ENCODE peak calls at places on chromosomes 4 and X, in eight cellular contexts. D, E, C, J, F, V, Z and I are unnamed samples.

GRCh38 chrX:37405954-37406353 is 56.8 kb downstream of the PRRG1 start:
- DNase-seq in D (no peak), E (no peak), C (no peak), J (no peak), F (no peak), V (peak), Z (no peak), I (no peak)

GRCh38 chrX:47540754-47541538 is 20.1 kb upstream of the ARAF start:
- DNase-seq in D (peak), E (no peak), C (peak), J (peak), F (peak), V (peak), Z (peak), I (peak)

GRCh38 chr4:145279122-145279960 is 99.0 kb upstream of the OTUD4 start:
- DNase-seq in D (no peak), E (no peak), C (no peak), J (no peak), F (no peak), V (peak), Z (no peak), I (no peak)

GRCh38 chr4:39834269-39834668 is 136.3 kb downstream of the UBE2K start:
- DNase-seq in D (no peak), E (no peak), C (no peak), J (no peak), F (no peak), V (no peak), Z (no peak), I (no peak)

GRCh38 chrX:40893251-40893910 is 158.0 kb upstream of the MED14 start:
- DNase-seq in D (no peak), E (no peak), C (no peak), J (no peak), F (no peak), V (peak), Z (no peak), I (no peak)

GRCh38 chr4:71406459-71406963 is 67.7 kb downstream of the SLC4A4 start:
- DNase-seq in D (no peak), E (no peak), C (no peak), J (no peak), F (no peak), V (peak), Z (no peak), I (no peak)

GRCh38 chr4:8911311-8912088 is 39.9 kb upstream of the HMX1 start:
- DNase-seq in D (no peak), E (no peak), C (peak), J (no peak), F (peak), V (no peak), Z (no peak), I (peak)

GRCh38 chrX:53456254-53456653 is 22.1 kb upstream of the HSD17B10 start:
- DNase-seq in D (no peak), E (no peak), C (no peak), J (no peak), F (no peak), V (peak), Z (peak), I (no peak)

GRCh38 chr4:159227984-159228383 is 125.1 kb downstream of the RAPGEF2 start:
- DNase-seq in D (peak), E (no peak), C (peak), J (peak), F (peak), V (peak), Z (peak), I (peak)

GRCh38 chrX:18938710-18939109 is 45.2 kb downstream of the PHKA2 start:
- DNase-seq in D (no peak), E (no peak), C (no peak), J (no peak), F (no peak), V (peak), Z (no peak), I (no peak)

GRCh38 chr4:69689530-69690111 is 36.6 kb upstream of the UGT2A1 start:
- DNase-seq in D (peak), E (no peak), C (no peak), J (no peak), F (no peak), V (peak), Z (peak), I (no peak)

GRCh38 chrX:69062493-69062892 is 102.8 kb downstream of the PJA1 start:
- DNase-seq in D (no peak), E (no peak), C (no peak), J (no peak), F (no peak), V (no peak), Z (no peak), I (no peak)

DNA sequence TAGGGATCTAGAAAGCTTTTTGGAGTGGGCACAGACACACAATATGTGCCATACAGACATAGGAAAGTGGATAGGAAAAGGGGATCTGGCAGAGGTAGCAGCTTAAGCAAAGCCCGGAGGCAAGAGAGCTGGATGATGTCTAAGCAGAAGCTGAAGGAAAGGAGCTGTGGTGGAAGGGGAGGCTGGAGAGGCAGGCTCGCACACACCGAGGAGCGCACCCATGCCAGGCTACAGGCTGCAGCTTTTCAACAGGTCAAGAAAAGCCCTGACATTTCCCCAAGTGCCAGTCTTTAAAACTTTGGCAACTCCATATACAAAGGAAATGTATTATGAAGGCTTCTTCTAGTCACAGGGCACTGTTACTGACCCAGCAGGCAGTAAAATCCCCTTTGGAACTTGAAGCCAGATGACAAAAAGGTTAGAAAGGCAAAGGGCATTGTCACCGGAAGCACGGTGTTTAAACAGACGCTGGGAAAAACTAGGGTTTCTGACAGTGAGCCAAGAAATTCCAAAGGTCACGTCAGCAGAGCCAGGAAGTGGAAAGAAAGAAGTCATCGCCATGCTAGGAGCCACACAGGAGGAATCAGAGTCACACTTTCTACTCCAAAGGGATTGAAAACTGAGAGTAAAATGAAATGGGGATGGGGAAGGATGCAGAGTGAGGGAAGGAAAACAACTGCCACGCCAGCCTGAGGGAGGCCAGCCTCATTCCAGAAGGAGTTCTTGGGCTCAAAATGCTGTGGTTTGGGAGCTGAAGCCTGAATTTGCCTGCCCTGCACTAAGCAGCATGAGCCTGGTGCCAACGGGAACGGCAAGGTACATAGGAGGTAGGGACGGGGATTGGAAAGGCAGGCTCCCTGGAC is 67.1 kb downstream of the SOWAHB start:
- DNase-seq in D (peak), E (no peak), C (peak), J (peak), F (peak), V (peak), Z (peak), I (no peak)
- TF ChIP-seq POLR2A in D (peak), E (no peak), C (no peak), J (peak), F (peak), V (peak), Z (no peak), I (no peak)

DNA sequence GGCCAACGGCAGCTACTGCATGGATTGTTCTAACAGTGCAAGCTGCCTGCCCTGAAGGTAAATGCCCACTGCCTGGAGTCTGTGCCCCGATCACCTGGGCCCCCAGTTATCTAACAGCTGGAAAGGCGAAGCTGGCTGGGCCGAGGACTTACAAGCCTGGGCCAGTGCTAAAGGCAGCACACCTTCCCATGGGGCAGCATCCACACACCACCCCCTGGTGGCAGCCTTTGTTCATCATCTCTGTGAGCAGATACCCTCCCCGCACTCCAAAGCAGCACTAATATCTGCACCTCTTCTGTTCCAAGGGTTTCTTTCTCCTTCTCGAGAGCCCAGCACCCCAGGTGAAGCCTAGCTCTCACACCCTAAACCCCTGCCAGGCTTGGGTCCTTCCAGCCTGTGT is 7.6 kb downstream of the SLC2A9 start:
- DNase-seq in D (no peak), E (no peak), C (no peak), J (peak), F (peak), V (no peak), Z (peak), I (no peak)
- TF ChIP-seq CTCF in D (peak), E (peak), C (no peak), J (peak), F (peak), V (no peak), Z (peak), I (no peak)

DNA sequence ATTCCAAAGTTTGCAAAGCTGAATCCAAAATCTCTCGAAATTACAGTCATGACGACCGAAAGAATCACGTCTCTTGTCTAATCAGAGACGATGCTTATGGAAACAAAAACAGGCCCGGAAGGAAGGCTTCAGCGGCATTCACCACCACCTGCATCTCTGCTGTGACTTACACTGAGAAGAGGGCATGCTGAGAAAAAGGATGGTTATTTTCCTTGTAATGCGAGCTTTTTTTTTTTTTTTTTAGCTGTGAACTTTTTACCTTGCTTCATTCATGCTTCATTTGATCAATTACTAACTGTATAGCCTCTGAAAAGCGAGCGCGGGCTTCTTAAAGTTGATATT is 209.2 kb downstream of the SOWAHB start:
- DNase-seq in D (no peak), E (no peak), C (no peak), J (no peak), F (no peak), V (peak), Z (no peak), I (no peak)
- H3K4me3 ChIP-seq in D (peak), E (peak), C (peak), J (peak), F (no peak), V (peak), Z (peak), I (no peak)

DNA sequence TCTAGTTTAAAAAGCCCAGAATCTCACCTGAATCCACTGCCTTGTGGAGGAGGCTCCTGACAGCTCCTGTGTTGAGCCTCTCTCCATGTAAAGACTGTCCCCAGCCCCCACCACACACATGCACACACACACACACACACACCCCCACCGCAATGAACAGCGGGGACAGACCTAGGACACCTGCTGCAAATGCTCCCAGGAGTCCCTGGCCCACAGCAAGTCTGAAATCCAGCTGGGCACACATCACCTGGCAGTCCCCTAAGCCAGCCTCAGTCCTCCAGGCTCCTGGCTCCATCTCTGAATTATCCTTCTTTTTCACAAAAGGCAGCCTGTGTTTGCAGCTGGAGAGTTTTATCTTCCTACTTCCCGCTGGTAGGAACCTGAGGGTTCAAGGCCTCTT is 6.6 kb upstream of the FAM53A start:
- DNase-seq in D (no peak), E (no peak), C (no peak), J (no peak), F (no peak), V (no peak), Z (no peak), I (no peak)
- TF ChIP-seq POLR2A in D (no peak), E (peak), C (no peak), J (no peak), F (no peak), V (no peak), Z (no peak), I (no peak)